ENCODE peak calls at places on chromosomes 6 and 20, in four cellular contexts. P, O, V and S are unnamed samples. For H3K9me3, the result is how much of the 10 kb centered on the place peaks cover.

GRCh38 chr6:168626046-168626445 is 185.1 kb downstream of the SMOC2 start:
- DNase-seq in P (no peak), O (no peak), V (no peak), S (no peak)

GRCh38 chr6:39314273-39314790 is at the start of gene KCNK17:
- DNase-seq in P (no peak), O (no peak), V (no peak), S (no peak)

GRCh38 chr20:41249371-41249770 is 68.2 kb downstream of the ZHX3 start:
- DNase-seq in P (no peak), O (peak), V (peak), S (no peak)

GRCh38 chr20:64006902-64007301 is 26.0 kb downstream of the PRPF6 start:
- DNase-seq in P (no peak), O (no peak), V (no peak), S (no peak)

GRCh38 chr6:170101281-170102035 is 189.4 kb downstream of the DLL1 start:
- DNase-seq in P (no peak), O (no peak), V (no peak), S (peak)

GRCh38 chr6:165843121-165843520 is 180.1 kb upstream of the PDE10A start:
- DNase-seq in P (no peak), O (peak), V (no peak), S (no peak)

GRCh38 chr20:62551408-62552323 is 75.9 kb upstream of the GATA5 start:
- DNase-seq in P (no peak), O (no peak), V (no peak), S (no peak)

GRCh38 chr20:38186788-38187221 is 21.7 kb upstream of the TGM2 start:
- DNase-seq in P (no peak), O (no peak), V (peak), S (no peak)

GRCh38 chr6:149756261-149756636 is 6.7 kb downstream of the PCMT1 start:
- DNase-seq in P (no peak), O (no peak), V (no peak), S (no peak)

DNA sequence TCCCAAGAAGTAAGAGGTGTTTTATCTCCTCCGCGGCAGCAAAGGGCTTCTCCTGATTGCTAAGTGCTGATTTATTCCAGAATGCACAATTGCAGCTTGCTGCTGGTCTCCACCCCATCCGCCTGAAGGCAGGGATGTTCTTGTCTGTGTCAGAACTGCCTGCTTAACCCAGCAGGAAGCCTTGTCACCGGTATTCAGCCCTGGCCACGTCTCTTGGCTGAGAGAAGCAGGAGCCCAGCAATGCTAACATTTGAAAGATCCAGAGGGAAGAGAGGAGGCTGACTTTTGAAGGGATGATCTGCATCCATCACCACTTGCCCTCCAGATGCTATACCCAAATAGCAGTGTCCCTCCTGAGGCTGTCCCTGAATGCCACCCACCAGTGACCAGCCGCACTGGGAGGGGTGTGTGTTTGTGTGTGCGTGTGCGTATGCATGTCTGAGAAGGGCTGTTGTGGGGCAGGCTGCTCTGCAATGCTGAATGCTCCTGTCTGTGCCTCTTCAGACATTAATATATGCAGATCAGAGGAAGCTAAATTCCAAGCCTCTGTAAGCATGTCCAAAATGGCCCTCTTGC is 4.0 kb downstream of the SCML4 start:
- DNase-seq in P (no peak), O (no peak), V (no peak), S (no peak)
- H3K4me3 ChIP-seq in P (peak), O (no peak), V (no peak), S (peak)

GRCh38 chr6:357261-357790 is 34.2 kb upstream of the IRF4 start:
- DNase-seq in P (peak), O (no peak), V (no peak), S (no peak)

GRCh38 chr6:356828-357251 is 34.7 kb upstream of the IRF4 start:
- DNase-seq in P (peak), O (no peak), V (no peak), S (no peak)

GRCh38 chr6:354631-355280 is 36.8 kb upstream of the IRF4 start:
- DNase-seq in P (peak), O (no peak), V (no peak), S (no peak)

GRCh38 chr6:355373-355772 is 36.2 kb upstream of the IRF4 start:
- DNase-seq in P (no peak), O (no peak), V (no peak), S (no peak)

GRCh38 chr6:355809-356208 is 35.7 kb upstream of the IRF4 start:
- DNase-seq in P (peak), O (no peak), V (no peak), S (no peak)
- H3K9me3 ChIP-seq in P (under half), O (under half), V (under half), S (under half)

GRCh38 chr6:34115396-34116314 is 30.2 kb downstream of the GRM4 start:
- DNase-seq in P (no peak), O (no peak), V (peak), S (no peak)

GRCh38 chr6:34114695-34115395 is 31.0 kb downstream of the GRM4 start:
- DNase-seq in P (no peak), O (no peak), V (no peak), S (no peak)

GRCh38 chr6:34110610-34111009 is 35.3 kb downstream of the GRM4 start:
- DNase-seq in P (no peak), O (no peak), V (no peak), S (no peak)

GRCh38 chr6:34113532-34113931 is 32.4 kb downstream of the GRM4 start:
- DNase-seq in P (no peak), O (no peak), V (no peak), S (no peak)

GRCh38 chr6:34112102-34112501 is 33.8 kb downstream of the GRM4 start:
- DNase-seq in P (no peak), O (no peak), V (no peak), S (no peak)
- TF ChIP-seq CTCF in P (no peak), O (no peak), V (no peak), S (no peak)

GRCh38 chr20:19757973-19758887 is at the start of gene RIN2:
- DNase-seq in P (peak), O (no peak), V (peak), S (no peak)
- H3K4me3 ChIP-seq in P (peak), O (peak), V (peak), S (peak)

GRCh38 chr6:18820725-18821124 is 433.6 kb downstream of the RNF144B start:
- DNase-seq in P (no peak), O (no peak), V (no peak), S (no peak)
- H3K9me3 ChIP-seq in P (under half), O (under half), V (under half), S (under half)

DNA sequence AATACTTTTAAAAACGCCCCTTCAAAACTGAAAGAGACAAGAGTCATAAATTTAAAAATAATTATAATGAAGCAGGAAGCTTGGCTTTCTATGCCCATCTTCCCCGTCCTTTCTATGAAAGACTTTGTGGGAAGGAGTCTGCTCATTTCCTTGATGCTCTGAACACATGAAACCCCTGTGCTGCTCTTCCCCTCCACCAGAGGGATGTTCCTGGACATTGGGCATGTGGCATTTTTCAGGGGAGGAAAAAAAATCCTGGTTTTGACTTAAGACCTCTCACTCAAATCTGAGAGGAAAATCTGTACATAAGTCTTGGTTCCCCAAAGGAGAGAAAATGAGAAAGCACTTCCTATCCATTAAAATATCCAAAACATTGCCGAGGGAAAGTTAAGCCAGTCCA is 393.0 kb downstream of the PAX1 start:
- DNase-seq in P (no peak), O (no peak), V (no peak), S (no peak)
- TF ChIP-seq CTCF in P (no peak), O (no peak), V (no peak), S (no peak)